ENCODE peak calls at places on chromosome 15, in six cellular contexts. D, P, J, N, G and R are unnamed samples.

GRCh38 chr15:63048986-63049665 is 6.6 kb downstream of the TPM1 start:
- DNase-seq in D (no peak), P (peak; percentile 51), J (no peak), N (no peak), G (peak; percentile 59), R (no peak)

GRCh38 chr15:82530606-82531379 is 9.5 kb downstream of the RPS17 start:
- DNase-seq in D (no peak), P (peak; percentile 88), J (peak; percentile 63), N (peak; percentile 36), G (peak; percentile 52), R (peak; percentile 81)

GRCh38 chr15:39948817-39949216 is 14.9 kb downstream of the EIF2AK4 start:
- DNase-seq in D (no peak), P (no peak), J (no peak), N (no peak), G (no peak), R (no peak)

GRCh38 chr15:73368301-73369072 is at the start of gene HCN4:
- DNase-seq in D (no peak), P (no peak), J (no peak), N (peak; percentile 98), G (no peak), R (no peak)

GRCh38 chr15:39235084-39235795 is 345.6 kb upstream of the THBS1 start:
- DNase-seq in D (no peak), P (no peak), J (no peak), N (no peak), G (no peak), R (no peak)

GRCh38 chr15:41396111-41396510 is 6.2 kb downstream of the NDUFAF1 start:
- DNase-seq in D (no peak), P (no peak), J (no peak), N (no peak), G (no peak), R (no peak)

GRCh38 chr15:84715442-84716035 is 400 bp downstream of the SEC11A start:
- DNase-seq in D (no peak), P (peak; percentile 24), J (peak; percentile 20), N (peak; percentile 23), G (peak; percentile 13), R (no peak)

GRCh38 chr15:73699249-73700040 is 15.3 kb downstream of the CD276 start:
- DNase-seq in D (no peak), P (no peak), J (no peak), N (peak; percentile 39), G (no peak), R (no peak)

GRCh38 chr15:55357774-55358173 is 38.8 kb downstream of the PIGB start:
- DNase-seq in D (no peak), P (no peak), J (no peak), N (no peak), G (no peak), R (no peak)

GRCh38 chr15:53586815-53587214 is 172.6 kb downstream of the WDR72 start:
- DNase-seq in D (no peak), P (peak; percentile 65), J (peak; percentile 11), N (peak; percentile 30), G (no peak), R (no peak)

GRCh38 chr15:63860161-63860954 is 26.6 kb upstream of the HERC1 start:
- DNase-seq in D (no peak), P (no peak), J (no peak), N (no peak), G (no peak), R (no peak)

GRCh38 chr15:68487087-68487843 is 55.3 kb upstream of the ITGA11 start:
- DNase-seq in D (no peak), P (no peak), J (peak; percentile 60), N (no peak), G (no peak), R (peak; percentile 83)

GRCh38 chr15:98331676-98332075 is 316.7 kb upstream of the IGF1R start:
- DNase-seq in D (no peak), P (no peak), J (no peak), N (no peak), G (no peak), R (no peak)

GRCh38 chr15:72766025-72766424 is 17.5 kb downstream of the ADPGK start:
- DNase-seq in D (no peak), P (no peak), J (no peak), N (no peak), G (no peak), R (no peak)

GRCh38 chr15:73941871-73942635 is 15.8 kb downstream of the LOXL1 start:
- DNase-seq in D (no peak), P (no peak), J (no peak), N (no peak), G (no peak), R (peak; percentile 65)

GRCh38 chr15:72118400-72118978 is at the start of gene SENP8:
- DNase-seq in D (peak; percentile 76), P (no peak), J (peak; percentile 80), N (peak; percentile 78), G (no peak), R (no peak)

GRCh38 chr15:81877533-81878227 is 168.1 kb downstream of the MEX3B start:
- DNase-seq in D (no peak), P (no peak), J (no peak), N (peak; percentile 43), G (no peak), R (no peak)

GRCh38 chr15:85611361-85611760 is 183.4 kb downstream of the KLHL25 start:
- DNase-seq in D (no peak), P (no peak), J (no peak), N (no peak), G (no peak), R (no peak)

GRCh38 chr15:63366451-63366850 is 15.2 kb downstream of the CA12 start:
- DNase-seq in D (no peak), P (no peak), J (no peak), N (no peak), G (no peak), R (no peak)

GRCh38 chr15:89018235-89018634 is 70.0 kb upstream of the ABHD2 start:
- DNase-seq in D (no peak), P (peak; percentile 15), J (no peak), N (no peak), G (peak; percentile 77), R (peak; percentile 60)

GRCh38 chr15:68734886-68735285 is 85.8 kb downstream of the ANP32A start:
- DNase-seq in D (no peak), P (no peak), J (no peak), N (no peak), G (no peak), R (no peak)

GRCh38 chr15:40892449-40893012 is 1.7 kb upstream of the VPS18 start:
- DNase-seq in D (no peak), P (no peak), J (no peak), N (peak; percentile 8), G (no peak), R (no peak)

GRCh38 chr15:57032338-57032737 is 113.9 kb downstream of the TCF12 start:
- DNase-seq in D (no peak), P (no peak), J (no peak), N (no peak), G (no peak), R (no peak)

GRCh38 chr15:58074452-58074851 is 8.9 kb upstream of the ALDH1A2 start:
- DNase-seq in D (no peak), P (no peak), J (no peak), N (no peak), G (no peak), R (no peak)

GRCh38 chr15:50210462-50211264 is 28.7 kb downstream of the SLC27A2 start:
- DNase-seq in D (no peak), P (no peak), J (no peak), N (no peak), G (no peak), R (no peak)

GRCh38 chr15:99408236-99409096 is 157.2 kb downstream of the LRRC28 start:
- DNase-seq in D (no peak), P (no peak), J (peak; percentile 74), N (no peak), G (peak; percentile 64), R (peak; percentile 72)

GRCh38 chr15:41169784-41170183 is 53.7 kb upstream of the INO80 start:
- DNase-seq in D (no peak), P (no peak), J (no peak), N (no peak), G (no peak), R (no peak)

GRCh38 chr15:39925112-39925830 is 5.2 kb upstream of the GPR176 start:
- DNase-seq in D (no peak), P (no peak), J (peak; percentile 35), N (peak; percentile 42), G (no peak), R (no peak)

GRCh38 chr15:86316216-86316615 is 236.5 kb downstream of the AGBL1 start:
- DNase-seq in D (no peak), P (no peak), J (no peak), N (no peak), G (no peak), R (no peak)

GRCh38 chr15:44102675-44103254 is 92.3 kb downstream of the FRMD5 start:
- DNase-seq in D (no peak), P (no peak), J (peak; percentile 99), N (no peak), G (no peak), R (no peak)

GRCh38 chr15:31477851-31478250 is 151.2 kb downstream of the KLF13 start:
- DNase-seq in D (no peak), P (peak; percentile 5), J (no peak), N (no peak), G (no peak), R (no peak)

GRCh38 chr15:60396100-60396499 is 1.7 kb downstream of the ANXA2 start:
- DNase-seq in D (no peak), P (no peak), J (no peak), N (no peak), G (no peak), R (no peak)
- H3K4me3 ChIP-seq in D (peak overlapping the region; percentile 81), P (no peak overlapping the region), J (peak overlapping the region; percentile 71), N (no peak overlapping the region), G (peak overlapping the region; percentile 66), R (peak overlapping the region; percentile 87)

GRCh38 chr15:35068861-35069260 is 16.2 kb downstream of the NANOGP8 start:
- DNase-seq in D (no peak), P (no peak), J (no peak), N (no peak), G (no peak), R (no peak)
- H3K4me3 ChIP-seq in D (no peak overlapping the region), P (no peak overlapping the region), J (no peak overlapping the region), N (no peak overlapping the region), G (no peak overlapping the region), R (no peak overlapping the region)

GRCh38 chr15:76312540-76313174 is 1.4 kb upstream of the ETFA start:
- DNase-seq in D (no peak), P (no peak), J (no peak), N (no peak), G (no peak), R (no peak)
- H3K4me3 ChIP-seq in D (no peak overlapping the region), P (no peak overlapping the region), J (no peak overlapping the region), N (no peak overlapping the region), G (no peak overlapping the region), R (no peak overlapping the region)

GRCh38 chr15:33680336-33680735 is 288.0 kb upstream of the CHRM5 start:
- DNase-seq in D (no peak), P (no peak), J (no peak), N (no peak), G (no peak), R (no peak)
- H3K4me3 ChIP-seq in D (no peak overlapping the region), P (no peak overlapping the region), J (no peak overlapping the region), N (no peak overlapping the region), G (no peak overlapping the region), R (no peak overlapping the region)